ENCODE peak calls at places on chromosomes 12 and 14, in six cellular contexts. One of them, this sample, is unnamed.

GRCh38 chr12:57543666-57544065 is 3.3 kb downstream of the DCTN2 start:
- DNase-seq in H54: no peak
- DNase-seq in T-helper 2 cell: no peak
- DNase-seq in activated gamma-delta T cell treated with Interleukin-2 at 50 U/mL for 16 hours: no peak
- DNase-seq in posterior cingulate gyrus: peak; percentile 29
- DNase-seq in activated CD4-positive, CD25-positive, alpha-beta regulatory T cell: no peak
- DNase-seq in this sample: no peak

GRCh38 chr14:33914676-33915516 is 36.0 kb downstream of the EGLN3 start:
- DNase-seq in H54: peak; percentile 62
- DNase-seq in T-helper 2 cell: no peak
- DNase-seq in activated gamma-delta T cell treated with Interleukin-2 at 50 U/mL for 16 hours: no peak
- DNase-seq in posterior cingulate gyrus: no peak
- DNase-seq in activated CD4-positive, CD25-positive, alpha-beta regulatory T cell: no peak
- DNase-seq in this sample: no peak

GRCh38 chr14:104220225-104221070 is 82.1 kb downstream of the KIF26A start:
- DNase-seq in H54: no peak
- DNase-seq in T-helper 2 cell: no peak
- DNase-seq in activated gamma-delta T cell treated with Interleukin-2 at 50 U/mL for 16 hours: no peak
- DNase-seq in posterior cingulate gyrus: peak; percentile 2
- DNase-seq in activated CD4-positive, CD25-positive, alpha-beta regulatory T cell: no peak
- DNase-seq in this sample: no peak

GRCh38 chr12:87801860-87802720 is 227.1 kb downstream of the C12orf50 start:
- DNase-seq in H54: no peak
- DNase-seq in T-helper 2 cell: no peak
- DNase-seq in activated gamma-delta T cell treated with Interleukin-2 at 50 U/mL for 16 hours: no peak
- DNase-seq in posterior cingulate gyrus: no peak
- DNase-seq in activated CD4-positive, CD25-positive, alpha-beta regulatory T cell: no peak
- DNase-seq in this sample: no peak

GRCh38 chr12:114320910-114321309 is 85.0 kb downstream of the TBX5 start:
- DNase-seq in H54: no peak
- DNase-seq in T-helper 2 cell: no peak
- DNase-seq in activated gamma-delta T cell treated with Interleukin-2 at 50 U/mL for 16 hours: no peak
- DNase-seq in posterior cingulate gyrus: no peak
- DNase-seq in activated CD4-positive, CD25-positive, alpha-beta regulatory T cell: no peak
- DNase-seq in this sample: no peak

GRCh38 chr14:75113932-75114539 is 12.8 kb downstream of the NEK9 start:
- DNase-seq in H54: no peak
- DNase-seq in T-helper 2 cell: no peak
- DNase-seq in activated gamma-delta T cell treated with Interleukin-2 at 50 U/mL for 16 hours: no peak
- DNase-seq in posterior cingulate gyrus: no peak
- DNase-seq in activated CD4-positive, CD25-positive, alpha-beta regulatory T cell: no peak
- DNase-seq in this sample: no peak

GRCh38 chr12:92570056-92570753 is 132.6 kb upstream of the PLEKHG7 start:
- DNase-seq in H54: peak; percentile 22
- DNase-seq in T-helper 2 cell: no peak
- DNase-seq in activated gamma-delta T cell treated with Interleukin-2 at 50 U/mL for 16 hours: peak; percentile 51
- DNase-seq in posterior cingulate gyrus: peak; percentile 19
- DNase-seq in activated CD4-positive, CD25-positive, alpha-beta regulatory T cell: no peak
- DNase-seq in this sample: peak; percentile 69

GRCh38 chr14:99775351-99775750 is 17.9 kb upstream of the EML1 start:
- DNase-seq in H54: no peak
- DNase-seq in T-helper 2 cell: no peak
- DNase-seq in activated gamma-delta T cell treated with Interleukin-2 at 50 U/mL for 16 hours: no peak
- DNase-seq in posterior cingulate gyrus: no peak
- DNase-seq in activated CD4-positive, CD25-positive, alpha-beta regulatory T cell: no peak
- DNase-seq in this sample: no peak

GRCh38 chr12:11638271-11638916 is 11.1 kb upstream of the ETV6 start:
- DNase-seq in H54: no peak
- DNase-seq in T-helper 2 cell: no peak
- DNase-seq in activated gamma-delta T cell treated with Interleukin-2 at 50 U/mL for 16 hours: no peak
- DNase-seq in posterior cingulate gyrus: no peak
- DNase-seq in activated CD4-positive, CD25-positive, alpha-beta regulatory T cell: no peak
- DNase-seq in this sample: no peak

GRCh38 chr14:93619176-93619793 is 169.0 kb downstream of the PRIMA1 start:
- DNase-seq in H54: peak; percentile 4
- DNase-seq in T-helper 2 cell: no peak
- DNase-seq in activated gamma-delta T cell treated with Interleukin-2 at 50 U/mL for 16 hours: no peak
- DNase-seq in posterior cingulate gyrus: peak; percentile 11
- DNase-seq in activated CD4-positive, CD25-positive, alpha-beta regulatory T cell: no peak
- DNase-seq in this sample: no peak

GRCh38 chr12:95240556-95240955 is 22.9 kb downstream of the VEZT start:
- DNase-seq in H54: no peak
- DNase-seq in T-helper 2 cell: no peak
- DNase-seq in activated gamma-delta T cell treated with Interleukin-2 at 50 U/mL for 16 hours: no peak
- DNase-seq in posterior cingulate gyrus: no peak
- DNase-seq in activated CD4-positive, CD25-positive, alpha-beta regulatory T cell: no peak
- DNase-seq in this sample: no peak

This sample was measured in HS-27A.